ENCODE peak calls at places on chromosomes 5 and 9, in ten cellular contexts. O is cardiac fibroblast, E is A549, I is Panc1, X is cardiac muscle cell, R is lower lobe of right lung, K is stomach, W is body of pancreas, T is breast epithelium, S is GM20000. U is an unnamed sample.

GRCh38 chr5:132389453-132390286 is 20.2 kb downstream of the SLC22A5 start:
- DNase-seq in O (peak), E (peak), I (peak), X (peak), R (no peak), K (peak), W (no peak), T (peak), S (no peak), U (peak)

GRCh38 chr5:133681896-133682295 is 69.6 kb upstream of the FSTL4 start:
- DNase-seq in O (no peak), E (no peak), I (no peak), X (no peak), R (no peak), K (peak), W (no peak), T (no peak), S (no peak), U (no peak)

GRCh38 chr5:162888268-162888667 is 549.1 kb upstream of the CCNG1 start:
- DNase-seq in O (no peak), E (no peak), I (no peak), X (no peak), R (no peak), K (no peak), W (no peak), T (no peak), S (no peak), U (no peak)

GRCh38 chr9:121021294-121021693 is 28.8 kb downstream of the C5 start:
- DNase-seq in O (no peak), E (no peak), I (no peak), X (no peak), R (no peak), K (no peak), W (no peak), T (no peak), S (no peak), U (no peak)

GRCh38 chr9:5949103-5949699 is 58.5 kb downstream of the MLANA start:
- DNase-seq in O (no peak), E (peak), I (no peak), X (peak), R (no peak), K (no peak), W (no peak), T (no peak), S (no peak), U (no peak)

GRCh38 chr9:129494113-129494789 is 126.7 kb downstream of the C9orf50 start:
- DNase-seq in O (no peak), E (no peak), I (no peak), X (no peak), R (peak), K (peak), W (peak), T (peak), S (peak), U (no peak)

GRCh38 chr5:34655354-34655991 is 655 bp upstream of the RAI14 start:
- DNase-seq in O (peak), E (peak), I (peak), X (peak), R (no peak), K (peak), W (peak), T (peak), S (peak), U (no peak)

GRCh38 chr9:127963359-127964064 is 17.3 kb downstream of the EEIG1 start:
- DNase-seq in O (no peak), E (no peak), I (no peak), X (no peak), R (no peak), K (no peak), W (no peak), T (no peak), S (no peak), U (no peak)

GRCh38 chr9:115035872-115036612 is 81.9 kb downstream of the TNC start:
- DNase-seq in O (peak), E (no peak), I (no peak), X (peak), R (no peak), K (no peak), W (no peak), T (peak), S (peak), U (no peak)

GRCh38 chr5:67942451-67942830 is 273.1 kb upstream of the PIK3R1 start:
- DNase-seq in O (no peak), E (no peak), I (no peak), X (no peak), R (no peak), K (no peak), W (no peak), T (no peak), S (no peak), U (no peak)

GRCh38 chr5:7529880-7530279 is 133.9 kb downstream of the ADCY2 start:
- DNase-seq in O (no peak), E (no peak), I (no peak), X (no peak), R (no peak), K (no peak), W (no peak), T (no peak), S (no peak), U (no peak)

GRCh38 chr5:71880531-71880930 is 161.5 kb downstream of the CARTPT start:
- DNase-seq in O (no peak), E (no peak), I (no peak), X (no peak), R (no peak), K (no peak), W (no peak), T (no peak), S (no peak), U (no peak)

GRCh38 chr9:111158375-111158774 is 120.1 kb upstream of the LPAR1 start:
- DNase-seq in O (no peak), E (no peak), I (no peak), X (no peak), R (no peak), K (no peak), W (no peak), T (no peak), S (no peak), U (no peak)

GRCh38 chr9:79880626-79881025 is 308.9 kb downstream of the TLE4 start:
- DNase-seq in O (no peak), E (no peak), I (no peak), X (no peak), R (no peak), K (no peak), W (no peak), T (no peak), S (no peak), U (no peak)

GRCh38 chr5:142521706-142522105 is 164.2 kb downstream of the FGF1 start:
- DNase-seq in O (no peak), E (no peak), I (no peak), X (no peak), R (no peak), K (no peak), W (no peak), T (no peak), S (no peak), U (no peak)

GRCh38 chr9:90385126-90385525 is 257.5 kb downstream of the DIRAS2 start:
- DNase-seq in O (no peak), E (no peak), I (no peak), X (no peak), R (no peak), K (no peak), W (no peak), T (no peak), S (no peak), U (no peak)

GRCh38 chr9:21549251-21549765 is 67.2 kb upstream of the IFNE start:
- DNase-seq in O (peak), E (peak), I (no peak), X (peak), R (no peak), K (peak), W (peak), T (peak), S (no peak), U (no peak)

GRCh38 chr9:19471737-19472648 is 63.2 kb downstream of the ACER2 start:
- DNase-seq in O (peak), E (peak), I (no peak), X (peak), R (peak), K (peak), W (peak), T (peak), S (peak), U (no peak)

GRCh38 chr5:16842916-16843315 is 93.2 kb downstream of the MYO10 start:
- DNase-seq in O (peak), E (no peak), I (no peak), X (peak), R (no peak), K (no peak), W (no peak), T (no peak), S (no peak), U (no peak)

GRCh38 chr5:133321833-133322420 is 270.1 kb downstream of the HSPA4 start:
- DNase-seq in O (no peak), E (no peak), I (no peak), X (no peak), R (no peak), K (no peak), W (no peak), T (no peak), S (peak), U (peak)

GRCh38 chr5:43017438-43017820 is 22.7 kb downstream of the ANXA2R start:
- DNase-seq in O (peak), E (no peak), I (no peak), X (peak), R (no peak), K (no peak), W (no peak), T (no peak), S (no peak), U (no peak)

GRCh38 chr5:132737982-132738770 is 830 bp upstream of the KIF3A start:
- DNase-seq in O (no peak), E (no peak), I (no peak), X (no peak), R (no peak), K (no peak), W (no peak), T (no peak), S (no peak), U (no peak)

GRCh38 chr9:98833090-98833956 is 25.9 kb downstream of the GALNT12 start:
- DNase-seq in O (peak), E (no peak), I (no peak), X (peak), R (peak), K (peak), W (peak), T (no peak), S (no peak), U (peak)

DNA sequence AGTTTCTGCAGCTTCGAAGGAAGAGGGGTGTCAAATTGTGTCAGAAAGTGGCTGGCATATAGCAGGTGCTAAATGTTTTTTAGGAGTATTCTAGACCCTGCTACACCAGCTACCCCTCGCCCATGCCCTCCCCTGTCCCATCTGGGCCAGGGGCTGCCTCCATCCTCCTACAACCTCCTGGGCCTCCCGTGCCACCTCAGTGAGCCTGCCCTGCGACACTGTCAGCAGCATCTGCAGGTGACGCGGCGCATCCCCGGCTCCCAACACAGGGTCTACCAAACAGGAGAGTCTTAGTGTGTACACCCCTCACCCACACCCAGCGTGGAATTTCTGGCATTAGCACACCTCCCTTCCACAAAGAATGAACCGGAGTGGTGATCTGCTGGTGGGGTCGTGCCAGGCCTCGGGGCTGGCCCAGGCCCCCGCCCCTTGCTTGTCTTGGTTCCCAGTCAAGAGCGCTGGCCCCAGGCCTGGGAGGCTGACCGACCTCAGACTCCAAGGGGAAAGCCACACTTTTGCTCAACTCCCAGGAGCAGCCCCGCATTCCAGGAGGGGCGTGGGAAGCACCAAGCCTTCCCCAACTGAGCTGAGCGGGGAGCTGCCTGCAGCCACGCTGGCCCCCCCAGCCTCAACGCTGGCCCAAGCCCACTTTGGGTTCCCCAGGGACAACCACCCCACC is 55.2 kb downstream of the NEURL1B start:
- DNase-seq in O (peak), E (no peak), I (no peak), X (peak), R (no peak), K (no peak), W (no peak), T (no peak), S (no peak), U (peak)
- TF ChIP-seq CTCF in O (no peak), E (no peak), I (no peak), X (no peak), R (no peak), K (no peak), W (no peak), T (no peak), S (no peak), U (no peak)

DNA sequence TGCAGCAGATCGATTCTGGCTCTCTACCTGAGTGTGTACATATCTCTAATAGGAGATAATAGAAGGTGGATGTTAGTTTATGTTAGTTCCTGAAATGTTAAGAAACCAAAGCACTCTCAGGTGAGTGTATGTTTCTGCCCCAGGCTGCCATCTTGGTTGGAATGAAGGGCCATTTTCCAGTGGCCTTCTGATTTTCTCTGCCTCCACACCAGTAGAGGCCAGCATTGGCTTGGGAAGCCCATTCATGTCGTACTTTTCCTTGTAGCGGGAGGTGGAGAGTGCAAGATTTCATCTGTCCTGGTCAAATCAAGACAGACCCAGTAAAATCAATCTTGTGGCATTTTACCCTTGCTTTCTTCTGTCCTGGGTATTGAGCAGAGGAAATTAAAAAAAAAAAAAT is 91.0 kb downstream of the GAS1 start:
- DNase-seq in O (no peak), E (no peak), I (no peak), X (no peak), R (no peak), K (no peak), W (no peak), T (no peak), S (no peak), U (no peak)
- TF ChIP-seq CTCF in O (peak), E (no peak), I (no peak), X (no peak), R (no peak), K (no peak), W (no peak), T (no peak), S (no peak), U (peak)

GRCh38 chr9:105435453-105435852 is 12.4 kb upstream of the FSD1L start:
- DNase-seq in O (no peak), E (no peak), I (no peak), X (no peak), R (no peak), K (no peak), W (no peak), T (no peak), S (no peak), U (no peak)
- TF ChIP-seq CTCF in O (no peak), E (no peak), I (no peak), X (no peak), R (no peak), K (no peak), W (no peak), T (no peak), S (no peak), U (no peak)

DNA sequence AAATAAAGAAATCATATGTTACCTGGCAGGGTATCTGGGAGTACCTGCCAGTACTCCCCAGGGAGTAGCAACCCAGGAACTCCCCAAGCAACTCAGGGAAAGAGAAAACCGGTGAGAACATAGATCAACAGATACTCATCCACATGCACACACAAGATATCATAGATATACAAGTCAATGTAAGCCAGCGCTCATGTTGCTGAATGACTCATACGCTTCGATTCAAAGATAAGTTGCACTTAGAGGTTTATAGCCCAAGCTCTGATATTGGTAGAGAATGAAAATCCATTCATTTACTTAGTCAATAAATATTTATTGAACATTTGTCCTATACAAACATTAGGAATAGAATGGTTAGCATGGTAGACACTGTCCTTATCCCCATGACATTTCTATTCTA is 219.1 kb upstream of the TRPC7 start:
- DNase-seq in O (no peak), E (no peak), I (no peak), X (no peak), R (no peak), K (no peak), W (no peak), T (no peak), S (no peak), U (no peak)
- TF ChIP-seq CTCF in O (no peak), E (no peak), I (no peak), X (no peak), R (no peak), K (no peak), W (no peak), T (no peak), S (no peak), U (no peak)

GRCh38 chr5:136689563-136689962 is 324.2 kb upstream of the TRPC7 start:
- DNase-seq in O (no peak), E (no peak), I (no peak), X (no peak), R (no peak), K (no peak), W (no peak), T (no peak), S (no peak), U (no peak)

DNA sequence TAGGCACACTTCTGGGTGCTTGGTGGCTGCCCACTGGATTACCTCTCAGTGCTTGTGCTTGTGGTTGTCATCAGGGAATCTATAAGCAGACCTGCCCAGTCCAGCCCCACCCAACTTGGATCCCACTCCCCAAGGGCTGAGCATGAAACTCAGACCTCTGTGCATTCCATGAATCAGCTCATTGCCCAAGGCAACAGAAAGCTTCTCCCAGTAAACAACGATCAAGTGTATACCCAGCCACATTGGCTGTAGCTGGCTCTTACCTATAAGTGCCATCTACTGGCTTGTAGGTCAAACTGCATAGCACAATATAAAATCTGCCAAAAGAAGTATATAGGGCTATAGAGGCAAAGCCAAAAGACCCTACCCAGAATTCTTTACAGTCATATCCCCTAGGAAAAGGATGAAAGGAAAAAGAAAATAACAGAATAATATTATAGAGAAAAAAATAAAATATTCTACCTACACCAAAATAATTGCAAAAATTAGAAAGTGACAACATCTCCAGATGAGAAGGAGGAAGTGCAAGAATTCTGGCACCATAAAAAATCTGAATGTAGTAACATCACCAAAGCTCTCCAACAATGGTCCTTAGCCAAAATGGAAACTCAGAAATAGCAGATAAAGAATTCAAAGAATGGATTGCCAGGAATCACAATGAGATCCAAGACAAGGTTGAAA is 321.0 kb upstream of the TRPC7 start:
- DNase-seq in O (peak), E (peak), I (peak), X (peak), R (no peak), K (no peak), W (no peak), T (no peak), S (no peak), U (no peak)
- TF ChIP-seq CTCF in O (peak), E (no peak), I (peak), X (peak), R (no peak), K (no peak), W (no peak), T (no peak), S (no peak), U (peak)

GRCh38 chr5:122492675-122493074 is 180.6 kb downstream of the SNCAIP start:
- DNase-seq in O (no peak), E (peak), I (no peak), X (peak), R (no peak), K (no peak), W (no peak), T (no peak), S (peak), U (no peak)
- TF ChIP-seq CTCF in O (peak), E (peak), I (peak), X (peak), R (peak), K (no peak), W (no peak), T (no peak), S (peak), U (peak)

U was measured in chondrocyte.